ENCODE peak calls at places on chromosome 18, in nine cellular contexts. One of them, this sample, is unnamed.

GRCh38 chr18:46566111-46566510 is 90.9 kb downstream of the LOXHD1 start:
- DNase-seq in K562: no peak
- DNase-seq in T47D: no peak
- DNase-seq in NCI-H1105: no peak
- DNase-seq in NCI-H2171: no peak
- DNase-seq in OCI-M1: no peak
- DNase-seq in GDM1: no peak
- DNase-seq in hepatic stellate cell: no peak
- DNase-seq in activated CD4-positive, alpha-beta T cell treated with anti-CD3 and anti-CD28 coated beads for 36 hours: no peak
- DNase-seq in this sample: no peak

GRCh38 chr18:28961669-28962228 is 784.8 kb upstream of the CDH2 start:
- DNase-seq in T47D: no peak
- DNase-seq in NCI-H2171: no peak
- DNase-seq in K562: no peak
- DNase-seq in hepatic stellate cell: peak
- DNase-seq in GDM1: no peak
- DNase-seq in OCI-M1: peak
- DNase-seq in NCI-H1105: peak
- DNase-seq in activated CD4-positive, alpha-beta T cell treated with anti-CD3 and anti-CD28 coated beads for 36 hours: no peak
- DNase-seq in this sample: peak

GRCh38 chr18:2656237-2657042 is 914 bp downstream of the SMCHD1 start:
- DNase-seq in GDM1: no peak
- DNase-seq in NCI-H2171: no peak
- DNase-seq in OCI-M1: peak
- DNase-seq in K562: peak
- DNase-seq in hepatic stellate cell: peak
- DNase-seq in NCI-H1105: peak
- DNase-seq in T47D: peak
- DNase-seq in activated CD4-positive, alpha-beta T cell treated with anti-CD3 and anti-CD28 coated beads for 36 hours: peak
- DNase-seq in this sample: peak

GRCh38 chr18:12015697-12016062 is 34.4 kb downstream of the IMPA2 start:
- DNase-seq in hepatic stellate cell: no peak
- DNase-seq in NCI-H1105: no peak
- DNase-seq in T47D: no peak
- DNase-seq in K562: no peak
- DNase-seq in activated CD4-positive, alpha-beta T cell treated with anti-CD3 and anti-CD28 coated beads for 36 hours: no peak
- DNase-seq in GDM1: no peak
- DNase-seq in NCI-H2171: no peak
- DNase-seq in OCI-M1: no peak
- DNase-seq in this sample: no peak

GRCh38 chr18:23992119-23992940 is 22.2 kb upstream of the TTC39C start:
- DNase-seq in OCI-M1: no peak
- DNase-seq in NCI-H2171: no peak
- DNase-seq in T47D: no peak
- DNase-seq in NCI-H1105: no peak
- DNase-seq in activated CD4-positive, alpha-beta T cell treated with anti-CD3 and anti-CD28 coated beads for 36 hours: peak
- DNase-seq in GDM1: no peak
- DNase-seq in hepatic stellate cell: no peak
- DNase-seq in K562: no peak
- DNase-seq in this sample: no peak

GRCh38 chr18:61333271-61333745 is at the start of gene CDH20:
- DNase-seq in K562: no peak
- DNase-seq in OCI-M1: no peak
- DNase-seq in activated CD4-positive, alpha-beta T cell treated with anti-CD3 and anti-CD28 coated beads for 36 hours: no peak
- DNase-seq in NCI-H2171: no peak
- DNase-seq in GDM1: no peak
- DNase-seq in hepatic stellate cell: no peak
- DNase-seq in NCI-H1105: no peak
- DNase-seq in T47D: no peak
- DNase-seq in this sample: no peak

GRCh38 chr18:59921384-59921891 is 21.6 kb downstream of the PMAIP1 start:
- DNase-seq in hepatic stellate cell: no peak
- DNase-seq in T47D: no peak
- DNase-seq in NCI-H1105: no peak
- DNase-seq in NCI-H2171: no peak
- DNase-seq in GDM1: peak
- DNase-seq in OCI-M1: peak
- DNase-seq in activated CD4-positive, alpha-beta T cell treated with anti-CD3 and anti-CD28 coated beads for 36 hours: peak
- DNase-seq in K562: no peak
- DNase-seq in this sample: peak

GRCh38 chr18:26551217-26551708 is 2.9 kb upstream of the KCTD1 start:
- DNase-seq in T47D: no peak
- DNase-seq in activated CD4-positive, alpha-beta T cell treated with anti-CD3 and anti-CD28 coated beads for 36 hours: no peak
- DNase-seq in OCI-M1: no peak
- DNase-seq in NCI-H2171: no peak
- DNase-seq in GDM1: no peak
- DNase-seq in hepatic stellate cell: no peak
- DNase-seq in NCI-H1105: no peak
- DNase-seq in K562: no peak
- DNase-seq in this sample: no peak

GRCh38 chr18:987325-988186 is 82.9 kb downstream of the ADCYAP1 start:
- DNase-seq in NCI-H1105: no peak
- DNase-seq in T47D: no peak
- DNase-seq in K562: peak
- DNase-seq in activated CD4-positive, alpha-beta T cell treated with anti-CD3 and anti-CD28 coated beads for 36 hours: no peak
- DNase-seq in GDM1: no peak
- DNase-seq in OCI-M1: peak
- DNase-seq in NCI-H2171: no peak
- DNase-seq in hepatic stellate cell: no peak
- DNase-seq in this sample: no peak

GRCh38 chr18:42922363-42922762 is 193.1 kb downstream of the RIT2 start:
- DNase-seq in NCI-H2171: no peak
- DNase-seq in T47D: no peak
- DNase-seq in OCI-M1: no peak
- DNase-seq in GDM1: no peak
- DNase-seq in hepatic stellate cell: no peak
- DNase-seq in K562: no peak
- DNase-seq in activated CD4-positive, alpha-beta T cell treated with anti-CD3 and anti-CD28 coated beads for 36 hours: no peak
- DNase-seq in NCI-H1105: no peak
- DNase-seq in this sample: no peak

GRCh38 chr18:34222025-34222395 is 2.7 kb downstream of the NOL4 start:
- DNase-seq in GDM1: no peak
- DNase-seq in NCI-H1105: peak
- DNase-seq in T47D: no peak
- DNase-seq in hepatic stellate cell: no peak
- DNase-seq in activated CD4-positive, alpha-beta T cell treated with anti-CD3 and anti-CD28 coated beads for 36 hours: no peak
- DNase-seq in OCI-M1: no peak
- DNase-seq in NCI-H2171: peak
- DNase-seq in K562: no peak
- DNase-seq in this sample: no peak

GRCh38 chr18:27057459-27058302 is 127.4 kb downstream of the CHST9 start:
- DNase-seq in OCI-M1: peak
- DNase-seq in activated CD4-positive, alpha-beta T cell treated with anti-CD3 and anti-CD28 coated beads for 36 hours: no peak
- DNase-seq in K562: no peak
- DNase-seq in GDM1: no peak
- DNase-seq in NCI-H1105: no peak
- DNase-seq in hepatic stellate cell: no peak
- DNase-seq in T47D: no peak
- DNase-seq in NCI-H2171: no peak
- DNase-seq in this sample: no peak

GRCh38 chr18:906416-907170 is 1.9 kb downstream of the ADCYAP1 start:
- DNase-seq in GDM1: no peak
- DNase-seq in T47D: no peak
- DNase-seq in NCI-H1105: no peak
- DNase-seq in K562: no peak
- DNase-seq in hepatic stellate cell: no peak
- DNase-seq in NCI-H2171: peak
- DNase-seq in activated CD4-positive, alpha-beta T cell treated with anti-CD3 and anti-CD28 coated beads for 36 hours: peak
- DNase-seq in OCI-M1: no peak
- DNase-seq in this sample: no peak

GRCh38 chr18:56748698-56749268 is 97.6 kb downstream of the WDR7 start:
- DNase-seq in NCI-H2171: peak
- DNase-seq in NCI-H1105: peak
- DNase-seq in OCI-M1: peak
- DNase-seq in hepatic stellate cell: peak
- DNase-seq in GDM1: no peak
- DNase-seq in T47D: peak
- DNase-seq in activated CD4-positive, alpha-beta T cell treated with anti-CD3 and anti-CD28 coated beads for 36 hours: no peak
- DNase-seq in K562: peak
- DNase-seq in this sample: peak

GRCh38 chr18:22933206-22933957 is at the start of gene RBBP8:
- DNase-seq in NCI-H1105: peak
- DNase-seq in K562: peak
- DNase-seq in activated CD4-positive, alpha-beta T cell treated with anti-CD3 and anti-CD28 coated beads for 36 hours: peak
- DNase-seq in T47D: peak
- DNase-seq in GDM1: peak
- DNase-seq in OCI-M1: peak
- DNase-seq in hepatic stellate cell: peak
- DNase-seq in NCI-H2171: peak
- DNase-seq in this sample: peak

GRCh38 chr18:42182728-42183700 is 228.0 kb downstream of the PIK3C3 start:
- DNase-seq in activated CD4-positive, alpha-beta T cell treated with anti-CD3 and anti-CD28 coated beads for 36 hours: no peak
- DNase-seq in NCI-H2171: no peak
- DNase-seq in hepatic stellate cell: no peak
- DNase-seq in T47D: no peak
- DNase-seq in OCI-M1: no peak
- DNase-seq in GDM1: no peak
- DNase-seq in NCI-H1105: no peak
- DNase-seq in K562: no peak
- DNase-seq in this sample: no peak

GRCh38 chr18:58105206-58105907 is 61.3 kb downstream of the NEDD4L start:
- DNase-seq in activated CD4-positive, alpha-beta T cell treated with anti-CD3 and anti-CD28 coated beads for 36 hours: no peak
- DNase-seq in NCI-H2171: no peak
- DNase-seq in hepatic stellate cell: peak
- DNase-seq in T47D: no peak
- DNase-seq in K562: no peak
- DNase-seq in OCI-M1: no peak
- DNase-seq in NCI-H1105: no peak
- DNase-seq in GDM1: no peak
- DNase-seq in this sample: no peak

GRCh38 chr18:44679912-44680270 is 797 bp upstream of the SETBP1 start:
- DNase-seq in GDM1: peak
- DNase-seq in NCI-H2171: peak
- DNase-seq in activated CD4-positive, alpha-beta T cell treated with anti-CD3 and anti-CD28 coated beads for 36 hours: peak
- DNase-seq in NCI-H1105: peak
- DNase-seq in K562: no peak
- DNase-seq in OCI-M1: no peak
- DNase-seq in hepatic stellate cell: peak
- DNase-seq in T47D: peak
- DNase-seq in this sample: no peak

GRCh38 chr18:62781893-62782292 is 66.6 kb downstream of the PHLPP1 start:
- DNase-seq in OCI-M1: no peak
- DNase-seq in T47D: no peak
- DNase-seq in NCI-H2171: no peak
- DNase-seq in K562: no peak
- DNase-seq in GDM1: no peak
- DNase-seq in NCI-H1105: peak
- DNase-seq in hepatic stellate cell: peak
- DNase-seq in activated CD4-positive, alpha-beta T cell treated with anti-CD3 and anti-CD28 coated beads for 36 hours: no peak
- DNase-seq in this sample: peak

GRCh38 chr18:54359233-54359632 is 1.5 kb downstream of the C18orf54 start:
- DNase-seq in OCI-M1: no peak
- DNase-seq in hepatic stellate cell: peak
- DNase-seq in GDM1: no peak
- DNase-seq in T47D: peak
- DNase-seq in NCI-H1105: no peak
- DNase-seq in K562: no peak
- DNase-seq in NCI-H2171: no peak
- DNase-seq in activated CD4-positive, alpha-beta T cell treated with anti-CD3 and anti-CD28 coated beads for 36 hours: no peak
- DNase-seq in this sample: peak

GRCh38 chr18:7021994-7022840 is 95.4 kb downstream of the LAMA1 start:
- DNase-seq in activated CD4-positive, alpha-beta T cell treated with anti-CD3 and anti-CD28 coated beads for 36 hours: peak
- DNase-seq in hepatic stellate cell: peak
- DNase-seq in NCI-H2171: peak
- DNase-seq in K562: peak
- DNase-seq in T47D: peak
- DNase-seq in OCI-M1: peak
- DNase-seq in GDM1: no peak
- DNase-seq in NCI-H1105: peak
- DNase-seq in this sample: peak

GRCh38 chr18:2529154-2529553 is 42.2 kb downstream of the METTL4 start:
- DNase-seq in activated CD4-positive, alpha-beta T cell treated with anti-CD3 and anti-CD28 coated beads for 36 hours: no peak
- DNase-seq in GDM1: no peak
- DNase-seq in K562: no peak
- DNase-seq in T47D: no peak
- DNase-seq in NCI-H2171: no peak
- DNase-seq in OCI-M1: no peak
- DNase-seq in NCI-H1105: no peak
- DNase-seq in hepatic stellate cell: no peak
- DNase-seq in this sample: no peak

GRCh38 chr18:13216732-13217465 is 1.7 kb upstream of the LDLRAD4 start:
- DNase-seq in OCI-M1: peak
- DNase-seq in hepatic stellate cell: no peak
- DNase-seq in NCI-H2171: peak
- DNase-seq in T47D: peak
- DNase-seq in NCI-H1105: no peak
- DNase-seq in GDM1: peak
- DNase-seq in activated CD4-positive, alpha-beta T cell treated with anti-CD3 and anti-CD28 coated beads for 36 hours: peak
- DNase-seq in K562: peak
- DNase-seq in this sample: peak

This sample was measured in NB4.